ENCODE peak calls at places on chromosomes 13 and 19, in seven cellular contexts. C is heart left ventricle; E is astrocyte; B is left ventricle myocardium inferior; Q is CD8-positive, alpha-beta T cell; X is cardiac muscle cell; H is thyroid gland. J is an unnamed sample. For H3K9me3, the result is how much of the 10 kb centered on the place peaks cover.

GRCh38 chr19:42023121-42023942 is 29.3 kb upstream of the ATP1A3 start:
- DNase-seq in B (no peak), Q (no peak), E (no peak), H (no peak), C (peak), X (peak), J (peak)

GRCh38 chr19:30557212-30557611 is 185.0 kb downstream of the ZNF536 start:
- DNase-seq in X (no peak), B (no peak), Q (no peak), E (no peak), C (no peak), H (no peak), J (peak)

GRCh38 chr19:32542477-32543106 is 38.4 kb upstream of the PDCD5 start:
- DNase-seq in B (no peak), H (no peak), X (no peak), Q (no peak), E (no peak), C (no peak), J (no peak)

GRCh38 chr19:32041681-32042292 is 303.6 kb upstream of the ZNF507 start:
- DNase-seq in C (no peak), E (no peak), H (peak), X (peak), B (peak), Q (no peak), J (peak)

GRCh38 chr19:11948646-11949045 is 16.2 kb upstream of the ZNF763 start:
- DNase-seq in E (no peak), B (no peak), C (no peak), X (no peak), Q (no peak), H (no peak), J (no peak)

GRCh38 chr19:46759817-46760333 is 13.6 kb upstream of the STRN4 start:
- DNase-seq in E (peak), C (no peak), X (no peak), H (no peak), B (no peak), Q (no peak), J (no peak)

GRCh38 chr19:41402010-41402409 is 4.4 kb downstream of the BCKDHA start:
- DNase-seq in H (no peak), E (no peak), C (no peak), Q (no peak), B (no peak), X (no peak), J (no peak)

GRCh38 chr13:66265446-66265845 is 964.7 kb downstream of the PCDH9 start:
- DNase-seq in Q (no peak), B (no peak), E (peak), C (no peak), H (no peak), X (no peak), J (no peak)

GRCh38 chr19:57438925-57439324 is 3.8 kb downstream of the ZNF749 start:
- DNase-seq in H (no peak), C (no peak), X (no peak), Q (no peak), B (no peak), E (no peak), J (no peak)

GRCh38 chr19:36245210-36246005 is 30.5 kb downstream of the ZNF146 start:
- DNase-seq in C (no peak), X (no peak), Q (no peak), B (no peak), E (no peak), H (no peak), J (no peak)

GRCh38 chr13:73138276-73138950 is 79.6 kb downstream of the KLF5 start:
- DNase-seq in H (peak), X (no peak), B (no peak), E (peak), C (no peak), Q (no peak), J (no peak)

GRCh38 chr13:97367427-97367826 is 66.5 kb upstream of the RAP2A start:
- DNase-seq in H (peak), X (no peak), C (no peak), E (peak), B (no peak), Q (no peak), J (no peak)

GRCh38 chr19:38183227-38183914 is 40.7 kb downstream of the DPF1 start:
- DNase-seq in E (no peak), Q (no peak), H (no peak), X (peak), B (peak), C (peak), J (peak)

GRCh38 chr13:79490846-79491245 is 9.9 kb downstream of the NDFIP2 start:
- DNase-seq in C (no peak), H (no peak), X (no peak), Q (no peak), B (no peak), E (no peak), J (no peak)

GRCh38 chr19:43446746-43447489 is 18.5 kb downstream of the LYPD3 start:
- DNase-seq in Q (peak), H (peak), B (peak), C (peak), X (peak), E (peak), J (peak)

GRCh38 chr19:35126624-35126959 is 8.3 kb downstream of the LGI4 start:
- DNase-seq in C (no peak), E (no peak), H (no peak), X (no peak), B (no peak), Q (no peak), J (no peak)

GRCh38 chr13:39044536-39044935 is 6.3 kb downstream of the NHLRC3 start:
- DNase-seq in H (no peak), X (no peak), C (no peak), E (no peak), Q (no peak), B (no peak), J (no peak)

GRCh38 chr13:93559718-93560117 is 333.1 kb downstream of the GPC6 start:
- DNase-seq in H (peak), Q (no peak), E (peak), C (no peak), B (no peak), X (no peak), J (no peak)

GRCh38 chr19:12788682-12789097 is 2.6 kb upstream of the JUNB start:
- DNase-seq in H (peak), Q (no peak), C (peak), B (peak), X (peak), E (no peak), J (peak)

GRCh38 chr13:109243311-109243951 is 543.0 kb downstream of the IRS2 start:
- DNase-seq in H (no peak), C (no peak), X (peak), E (peak), B (no peak), Q (no peak), J (no peak)

GRCh38 chr13:97945342-97945741 is 8.1 kb upstream of the IPO5 start:
- DNase-seq in Q (no peak), B (no peak), X (no peak), E (peak), H (no peak), C (no peak), J (no peak)

GRCh38 chr13:106349080-106349841 is 186.2 kb downstream of the EFNB2 start:
- DNase-seq in C (no peak), H (peak), X (peak), Q (no peak), B (peak), E (peak), J (no peak)

GRCh38 chr13:32581177-32581786 is 5.0 kb upstream of the PDS5B start:
- DNase-seq in E (peak), B (no peak), X (peak), Q (no peak), C (no peak), H (no peak), J (no peak)

GRCh38 chr13:26320766-26321165 is 66.8 kb downstream of the CDK8 start:
- DNase-seq in Q (no peak), X (no peak), H (no peak), B (no peak), C (no peak), E (no peak), J (no peak)

GRCh38 chr13:37914781-37915391 is 45.3 kb upstream of the TRPC4 start:
- DNase-seq in E (peak), H (no peak), C (no peak), X (no peak), B (no peak), Q (no peak), J (no peak)

GRCh38 chr19:10180459-10180858 is 14.3 kb downstream of the DNMT1 start:
- DNase-seq in E (no peak), C (no peak), B (no peak), X (no peak), Q (no peak), H (no peak), J (no peak)

GRCh38 chr19:10424011-10424637 is 3.8 kb downstream of the PDE4A start:
- DNase-seq in E (peak), Q (peak), C (peak), H (peak), B (peak), X (peak), J (peak)

GRCh38 chr13:59391696-59392095 is 772.0 kb downstream of the DIAPH3 start:
- DNase-seq in Q (peak), X (peak), H (peak), B (no peak), E (peak), C (no peak), J (peak)

DNA sequence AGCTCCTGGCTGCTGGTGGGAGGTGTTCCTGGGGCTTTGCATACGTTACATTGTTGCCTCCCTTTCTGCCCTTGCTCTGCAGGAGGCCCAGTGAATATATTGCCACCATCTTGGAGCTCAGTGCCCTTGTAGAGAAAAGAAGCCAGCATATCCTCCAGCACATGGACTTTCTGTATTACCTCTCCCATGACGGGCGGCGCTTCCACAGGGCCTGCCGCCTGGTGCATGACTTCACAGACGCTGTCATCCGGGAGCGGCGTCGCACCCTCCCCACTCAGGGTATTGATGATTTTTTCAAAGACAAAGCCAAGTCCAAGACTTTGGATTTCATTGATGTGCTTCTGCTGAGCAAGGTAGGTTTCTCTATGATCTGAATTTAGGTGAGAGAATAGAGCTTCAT is 10.5 kb downstream of the CYP4F12 start:
- DNase-seq in H (no peak), X (no peak), E (no peak), B (no peak), Q (no peak), C (no peak), J (no peak)
- H3K9me3 ChIP-seq in H (under half), X (under half), E (under half), B (under half), Q (under half), C (under half), J (under half)

DNA sequence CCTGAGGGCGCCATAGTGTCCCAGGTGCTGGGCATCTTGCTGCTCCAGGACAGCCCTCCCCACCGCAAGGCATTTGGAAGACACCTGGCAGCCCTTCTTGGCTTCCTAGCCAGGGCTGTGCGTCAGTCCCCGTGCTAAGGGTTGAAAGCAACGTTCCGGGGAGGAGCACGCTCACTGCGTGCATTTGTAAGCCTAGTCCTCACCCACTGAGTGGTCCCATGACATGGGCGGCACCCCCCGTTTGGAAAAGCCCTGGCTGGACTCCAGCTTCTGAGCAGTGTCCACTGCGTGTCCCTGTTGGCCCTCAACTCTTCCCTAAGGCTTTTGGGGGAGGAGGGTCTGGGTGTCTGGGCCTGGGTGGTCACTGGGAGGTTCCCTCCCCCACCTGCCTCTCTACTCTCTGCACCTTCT is 76.3 kb upstream of the GPR183 start:
- DNase-seq in X (no peak), H (no peak), Q (no peak), B (no peak), E (no peak), C (no peak), J (no peak)
- H3K27ac ChIP-seq in X (no peak), H (no peak), Q (peak), B (no peak), E (no peak), C (no peak), J (no peak)

GRCh38 chr19:48064509-48064908 is 20.6 kb upstream of the CABP5 start:
- DNase-seq in E (peak), C (no peak), Q (no peak), X (no peak), B (no peak), H (no peak), J (no peak)
- H3K9me3 ChIP-seq in E (under half), C (under half), Q (under half), X (under half), B (under half), H (under half), J (under half)

GRCh38 chr13:31209172-31209818 is 9.5 kb downstream of the B3GLCT start:
- DNase-seq in B (peak), E (peak), Q (no peak), X (peak), H (peak), C (peak), J (peak)

GRCh38 chr13:31209819-31210209 is 10.0 kb downstream of the B3GLCT start:
- DNase-seq in E (no peak), B (no peak), Q (no peak), X (no peak), C (no peak), H (no peak), J (no peak)

GRCh38 chr13:31213681-31214289 is 14.0 kb downstream of the B3GLCT start:
- DNase-seq in E (peak), C (no peak), X (no peak), B (no peak), Q (no peak), H (no peak), J (peak)

GRCh38 chr13:31208554-31209122 is 8.9 kb downstream of the B3GLCT start:
- DNase-seq in X (no peak), H (no peak), Q (no peak), C (no peak), B (no peak), E (no peak), J (no peak)

DNA sequence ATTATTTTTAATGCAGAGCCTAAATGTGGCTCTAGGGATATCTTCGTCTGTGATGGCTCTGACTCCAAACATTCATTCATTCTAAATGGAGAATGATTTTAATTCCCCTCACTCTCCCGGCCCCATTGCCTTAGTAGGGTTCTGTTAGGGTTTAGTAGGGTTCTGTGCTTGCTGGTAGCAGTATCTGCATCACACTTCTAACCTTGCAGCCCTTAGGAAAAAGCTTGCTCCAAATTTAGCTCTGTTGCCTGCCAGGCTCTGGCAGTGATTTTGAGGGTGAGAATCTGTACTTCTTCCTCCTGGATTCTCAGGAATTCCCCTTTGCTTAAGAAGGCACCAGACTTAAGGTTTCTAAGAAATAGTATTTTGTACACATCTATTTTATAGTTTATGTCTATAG is 14.6 kb downstream of the B3GLCT start:
- DNase-seq in C (no peak), B (no peak), Q (no peak), X (peak), H (no peak), E (no peak), J (no peak)
- H3K27ac ChIP-seq in C (peak), B (peak), Q (no peak), X (peak), H (no peak), E (no peak), J (no peak)

DNA sequence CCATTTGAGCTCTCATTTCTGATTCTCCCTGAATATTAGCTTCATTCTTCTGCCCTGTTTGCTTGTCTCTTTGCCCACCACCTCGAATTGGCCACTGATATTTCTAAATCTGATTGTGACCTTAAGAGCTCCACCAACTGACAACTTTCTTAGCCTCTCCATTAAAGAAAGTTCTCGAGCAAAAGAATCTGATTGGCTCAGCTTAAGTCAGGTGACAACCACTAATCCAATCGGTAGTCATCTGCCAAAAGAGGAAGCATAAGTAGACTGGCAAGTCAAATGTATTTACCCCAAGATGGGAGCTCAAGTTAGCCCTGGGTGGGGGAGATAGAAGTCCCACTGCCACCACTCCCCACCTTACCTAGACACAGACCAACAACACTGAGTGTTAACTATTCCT is 41.5 kb downstream of the NOTCH3 start:
- DNase-seq in B (no peak), E (no peak), C (no peak), Q (no peak), H (no peak), X (no peak), J (no peak)
- H3K9me3 ChIP-seq in B (under half), E (under half), C (under half), Q (under half), H (under half), X (under half), J (under half)

DNA sequence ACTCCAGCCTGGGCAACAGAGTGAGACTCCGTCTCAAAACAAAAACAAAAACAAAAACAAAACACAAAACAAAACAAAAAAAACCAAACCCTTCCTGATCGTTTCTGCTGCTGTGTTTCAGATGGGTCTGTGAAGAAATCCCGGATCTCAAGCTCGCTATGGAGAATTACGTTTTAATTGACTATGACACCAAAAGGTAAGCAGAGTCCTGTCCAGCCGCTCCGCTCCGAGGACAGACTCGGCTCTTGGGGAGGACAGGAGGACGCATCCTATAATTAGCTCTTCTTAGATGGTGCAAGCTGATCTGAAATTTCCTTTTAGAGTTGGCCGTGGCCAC is 22.0 kb downstream of the DOT1L start:
- DNase-seq in C (no peak), Q (no peak), X (no peak), B (no peak), H (no peak), E (no peak), J (no peak)
- H3K27ac ChIP-seq in C (peak), Q (no peak), X (peak), B (peak), H (peak), E (peak), J (no peak)

GRCh38 chr19:6649189-6649588 is 20.8 kb downstream of the TNFSF14 start:
- DNase-seq in B (no peak), Q (no peak), E (no peak), X (no peak), H (no peak), C (no peak), J (no peak)
- H3K9me3 ChIP-seq in B (under half), Q (under half), E (under half), X (under half), H (under half), C (under half), J (under half)

GRCh38 chr13:21974741-21975140 is 303.9 kb downstream of the FGF9 start:
- DNase-seq in E (no peak), B (no peak), Q (no peak), X (no peak), H (no peak), C (no peak), J (no peak)

GRCh38 chr13:21979156-21979819 is 308.4 kb downstream of the FGF9 start:
- DNase-seq in C (no peak), B (no peak), Q (no peak), X (no peak), E (no peak), H (no peak), J (no peak)

GRCh38 chr13:21984156-21984555 is 313.3 kb downstream of the FGF9 start:
- DNase-seq in Q (no peak), E (no peak), H (no peak), C (no peak), X (no peak), B (no peak), J (no peak)

GRCh38 chr13:21976159-21976558 is 305.3 kb downstream of the FGF9 start:
- DNase-seq in Q (no peak), B (no peak), H (no peak), C (no peak), E (no peak), X (no peak), J (no peak)

GRCh38 chr13:21980049-21980448 is 309.2 kb downstream of the FGF9 start:
- DNase-seq in E (no peak), H (no peak), B (no peak), X (no peak), Q (no peak), C (no peak), J (no peak)
- H3K27ac ChIP-seq in E (no peak), H (no peak), B (no peak), X (no peak), Q (no peak), C (no peak), J (no peak)

GRCh38 chr19:52961981-52962380 is 700 bp downstream of the ZNF816 start:
- DNase-seq in H (no peak), C (no peak), Q (no peak), X (no peak), E (no peak), B (no peak), J (no peak)
- H3K9me3 ChIP-seq in H (under half), C (under half), Q (under half), X (under half), E (under half), B (under half), J (under half)

GRCh38 chr19:18273566-18274302 is 518 bp downstream of the IQCN start:
- DNase-seq in B (no peak), H (no peak), E (no peak), C (no peak), Q (no peak), X (no peak), J (no peak)
- H3K27ac ChIP-seq in B (peak), H (no peak), E (no peak), C (peak), Q (no peak), X (no peak), J (no peak)